ENCODE peak calls at places on chromosomes 2 and 18, in eight cellular contexts. W is ACHN, M is KBM-7, L is NCI-H2227 treated with DMSO at 0.1 percent for 48 hours, S is NCI-H748 treated with DMSO at 0.1 percent for 48 hours, D is NB4, P is NCI-H460, J is SW 1271. Y is an unnamed sample.

GRCh38 chr2:165192729-165193128 is 11.1 kb downstream of the SCN3A start:
- DNase-seq in W (no peak), M (no peak), L (no peak), S (no peak), D (no peak), P (no peak), J (no peak), Y (no peak)

GRCh38 chr18:903703-904102 is 968 bp upstream of the ADCYAP1 start:
- DNase-seq in W (peak), M (peak), L (no peak), S (peak), D (peak), P (peak), J (no peak), Y (peak)

GRCh38 chr2:26971911-26972786 is 1.7 kb downstream of the MAPRE3 start:
- DNase-seq in W (no peak), M (no peak), L (no peak), S (no peak), D (no peak), P (no peak), J (no peak), Y (no peak)

GRCh38 chr2:143646271-143646670 is 517.1 kb downstream of the ARHGAP15 start:
- DNase-seq in W (no peak), M (no peak), L (no peak), S (no peak), D (no peak), P (no peak), J (no peak), Y (no peak)

GRCh38 chr2:177148477-177149154 is 64.0 kb upstream of the HNRNPA3 start:
- DNase-seq in W (peak), M (peak), L (peak), S (peak), D (peak), P (peak), J (peak), Y (peak)

GRCh38 chr2:1675633-1676032 is 68.7 kb downstream of the PXDN start:
- DNase-seq in W (peak), M (no peak), L (no peak), S (no peak), D (no peak), P (peak), J (peak), Y (no peak)

GRCh38 chr2:104976603-104977120 is 61.2 kb upstream of the MRPS9 start:
- DNase-seq in W (peak), M (peak), L (no peak), S (no peak), D (peak), P (no peak), J (no peak), Y (peak)

GRCh38 chr2:240965905-240966456 is 32.4 kb upstream of the SNED1 start:
- DNase-seq in W (no peak), M (no peak), L (no peak), S (no peak), D (peak), P (no peak), J (no peak), Y (no peak)

GRCh38 chr2:207448006-207448405 is 81.8 kb upstream of the CREB1 start:
- DNase-seq in W (no peak), M (no peak), L (no peak), S (no peak), D (no peak), P (no peak), J (no peak), Y (no peak)

GRCh38 chr18:58525517-58525916 is 103.4 kb downstream of the ALPK2 start:
- DNase-seq in W (peak), M (no peak), L (no peak), S (no peak), D (no peak), P (no peak), J (no peak), Y (no peak)

GRCh38 chr18:24837065-24837464 is 376.6 kb downstream of the HRH4 start:
- DNase-seq in W (no peak), M (no peak), L (no peak), S (no peak), D (no peak), P (no peak), J (no peak), Y (no peak)

GRCh38 chr18:3402962-3403585 is 46.9 kb upstream of the TGIF1 start:
- DNase-seq in W (no peak), M (no peak), L (no peak), S (no peak), D (no peak), P (no peak), J (no peak), Y (peak)

GRCh38 chr18:3425450-3425849 is 24.5 kb upstream of the TGIF1 start:
- DNase-seq in W (no peak), M (no peak), L (no peak), S (no peak), D (no peak), P (no peak), J (no peak), Y (no peak)

GRCh38 chr2:162007447-162008040 is 66.5 kb downstream of the DPP4 start:
- DNase-seq in W (peak), M (peak), L (no peak), S (no peak), D (peak), P (no peak), J (no peak), Y (no peak)

GRCh38 chr2:171348056-171348455 is 85.7 kb downstream of the METTL8 start:
- DNase-seq in W (no peak), M (no peak), L (no peak), S (no peak), D (no peak), P (no peak), J (no peak), Y (no peak)

GRCh38 chr2:187429989-187430388 is 18.1 kb downstream of the CALCRL start:
- DNase-seq in W (peak), M (no peak), L (no peak), S (no peak), D (no peak), P (no peak), J (peak), Y (no peak)

GRCh38 chr2:63772061-63772460 is 69.6 kb upstream of the UGP2 start:
- DNase-seq in W (no peak), M (no peak), L (no peak), S (no peak), D (no peak), P (no peak), J (no peak), Y (no peak)

GRCh38 chr2:73163522-73164367 is 38.6 kb upstream of the NOTO start:
- DNase-seq in W (peak), M (peak), L (peak), S (peak), D (peak), P (peak), J (peak), Y (peak)

GRCh38 chr2:96084006-96084857 is 32.1 kb downstream of the ADRA2B start:
- DNase-seq in W (no peak), M (no peak), L (no peak), S (no peak), D (no peak), P (no peak), J (no peak), Y (no peak)

Y was measured in MV-4-11.